ENCODE peak calls at places on chromosomes 7 and 10, in nine cellular contexts. N is tibial artery; Q is lung; F is brain microvascular endothelial cell; Z is CD4-positive, alpha-beta memory T cell; D is psoas muscle; E is endodermal cell; S is fibroblast of lung; H is GM23248. M is an unnamed sample.

GRCh38 chr7:84508569-84508968 is 314.0 kb upstream of the SEMA3A start:
- DNase-seq in N (no peak), Q (no peak), F (no peak), Z (no peak), D (no peak), E (no peak), S (no peak), H (no peak), M (no peak)

GRCh38 chr7:132488634-132489302 is 87.5 kb downstream of the PLXNA4 start:
- DNase-seq in N (no peak), Q (no peak), F (no peak), Z (no peak), D (no peak), E (no peak), S (peak; percentile 19), H (no peak), M (no peak)

GRCh38 chr10:75096749-75097148 is 14.7 kb upstream of the SAMD8 start:
- DNase-seq in N (no peak), Q (no peak), F (no peak), Z (no peak), D (no peak), E (no peak), S (no peak), H (no peak), M (no peak)

GRCh38 chr10:102644646-102645387 is 538 bp downstream of the TRIM8 start:
- DNase-seq in N (peak; percentile 93), Q (peak; percentile 81), F (peak; percentile 43), Z (peak; percentile 82), D (peak; percentile 95), E (peak; percentile 94), S (peak; percentile 70), H (peak; percentile 90), M (peak; percentile 75)

GRCh38 chr10:21495686-21496284 is 29.7 kb downstream of the SKIDA1 start:
- DNase-seq in N (peak; percentile 86), Q (peak; percentile 84), F (peak; percentile 72), Z (peak; percentile 92), D (peak; percentile 91), E (peak; percentile 97), S (peak; percentile 87), H (peak; percentile 84), M (peak; percentile 73)

GRCh38 chr7:70578131-70578530 is 553.8 kb upstream of the GALNT17 start:
- DNase-seq in N (no peak), Q (no peak), F (no peak), Z (no peak), D (no peak), E (no peak), S (no peak), H (no peak), M (no peak)

GRCh38 chr7:64625114-64626082 is 40.5 kb upstream of the ZNF107 start:
- DNase-seq in N (no peak), Q (no peak), F (no peak), Z (peak; percentile 33), D (no peak), E (no peak), S (no peak), H (peak; percentile 10), M (no peak)

GRCh38 chr10:79405221-79405994 is 40.0 kb downstream of the ZCCHC24 start:
- DNase-seq in N (peak; percentile 71), Q (no peak), F (no peak), Z (no peak), D (peak; percentile 63), E (peak; percentile 44), S (peak; percentile 87), H (no peak), M (no peak)

GRCh38 chr10:80186364-80187012 is 18.8 kb downstream of the ANXA11 start:
- DNase-seq in N (peak; percentile 53), Q (no peak), F (no peak), Z (no peak), D (peak; percentile 76), E (no peak), S (no peak), H (peak; percentile 57), M (no peak)

GRCh38 chr10:132636358-132636757 is 98.8 kb downstream of the INPP5A start:
- DNase-seq in N (peak; percentile 67), Q (no peak), F (no peak), Z (no peak), D (no peak), E (no peak), S (no peak), H (no peak), M (no peak)

GRCh38 chr10:132640326-132641125 is 102.9 kb downstream of the INPP5A start:
- DNase-seq in N (peak; percentile 56), Q (no peak), F (no peak), Z (no peak), D (peak; percentile 40), E (peak; percentile 34), S (no peak), H (no peak), M (no peak)

GRCh38 chr10:132639470-132639869 is 101.9 kb downstream of the INPP5A start:
- DNase-seq in N (no peak), Q (no peak), F (no peak), Z (no peak), D (no peak), E (no peak), S (no peak), H (no peak), M (no peak)

GRCh38 chr10:132637477-132638129 is 100.0 kb downstream of the INPP5A start:
- DNase-seq in N (no peak), Q (no peak), F (peak; percentile 47), Z (peak; percentile 55), D (peak; percentile 21), E (peak; percentile 80), S (peak; percentile 78), H (peak; percentile 76), M (no peak)

GRCh38 chr10:132638130-132638515 is 100.5 kb downstream of the INPP5A start:
- DNase-seq in N (no peak), Q (no peak), F (no peak), Z (no peak), D (peak; percentile 13), E (no peak), S (no peak), H (no peak), M (no peak)
- H3K27ac ChIP-seq in N (no peak overlapping the region), Q (no peak overlapping the region), F (no peak overlapping the region), Z (no peak overlapping the region), D (no peak overlapping the region), E (no peak overlapping the region), S (no peak overlapping the region), H (no peak overlapping the region), M (no peak overlapping the region)

GRCh38 chr7:117882594-117882993 is 9.4 kb upstream of the CTTNBP2 start:
- DNase-seq in N (no peak), Q (no peak), F (no peak), Z (no peak), D (no peak), E (no peak), S (no peak), H (no peak), M (no peak)
- H3K4me3 ChIP-seq in N (no peak overlapping the region), Q (no peak overlapping the region), F (no peak overlapping the region), Z (no peak overlapping the region), D (no peak overlapping the region), E (no peak overlapping the region), S (no peak overlapping the region), H (no peak overlapping the region), M (no peak overlapping the region)

GRCh38 chr7:128407751-128408708 is 1.8 kb downstream of the IMPDH1 start:
- DNase-seq in N (no peak), Q (no peak), F (no peak), Z (no peak), D (no peak), E (no peak), S (no peak), H (no peak), M (no peak)

GRCh38 chr7:128405345-128406146 is 4.2 kb downstream of the IMPDH1 start:
- DNase-seq in N (no peak), Q (peak; percentile 35), F (no peak), Z (peak; percentile 63), D (peak; percentile 71), E (peak; percentile 80), S (peak; percentile 18), H (peak; percentile 75), M (peak; percentile 49)

GRCh38 chr7:128404826-128405344 is 4.9 kb downstream of the IMPDH1 start:
- DNase-seq in N (no peak), Q (no peak), F (no peak), Z (no peak), D (no peak), E (no peak), S (peak; percentile 11), H (peak; percentile 64), M (no peak)

GRCh38 chr7:128406986-128407589 is 2.7 kb downstream of the IMPDH1 start:
- DNase-seq in N (no peak), Q (no peak), F (no peak), Z (no peak), D (no peak), E (no peak), S (no peak), H (no peak), M (no peak)

DNA sequence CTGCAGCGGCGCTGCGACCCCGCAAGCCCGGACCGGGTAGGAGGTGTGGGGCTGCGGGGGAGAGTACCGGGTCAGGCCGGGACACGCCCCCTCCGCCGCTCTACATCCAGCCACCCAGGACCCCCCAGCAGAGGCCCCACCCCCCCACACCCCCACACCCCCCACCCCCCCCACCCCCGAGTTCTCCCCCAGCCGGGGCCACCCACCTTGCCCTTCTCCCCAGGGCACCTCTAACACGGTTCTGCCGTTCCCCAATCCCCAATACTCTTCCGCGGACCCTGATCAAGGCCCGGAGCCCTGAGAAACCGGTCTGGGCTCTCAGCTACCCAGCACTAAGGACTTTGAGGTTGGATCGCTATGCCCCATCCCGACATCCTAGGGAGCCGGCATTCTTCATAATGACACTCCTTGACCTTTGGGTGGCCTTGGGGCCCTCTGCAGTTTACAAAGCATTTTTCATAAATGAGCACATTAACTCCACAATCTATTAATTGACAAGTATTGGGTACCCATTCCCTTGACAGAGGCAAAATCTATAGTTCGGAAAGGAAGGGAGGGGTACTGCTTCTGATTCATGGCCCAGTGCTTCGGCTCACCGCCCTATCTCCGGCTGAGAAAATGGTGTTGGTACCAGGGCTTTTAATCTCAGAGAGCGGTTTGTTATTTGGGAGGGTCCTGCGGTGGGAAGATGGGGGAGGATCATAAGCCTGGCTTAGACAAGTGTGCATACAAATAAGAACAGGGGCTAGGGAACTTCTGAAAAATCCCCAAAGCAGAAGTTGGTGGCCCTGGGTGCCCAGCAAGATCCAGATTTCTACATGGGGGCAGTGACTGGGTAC is 3.4 kb downstream of the IMPDH1 start:
- DNase-seq in N (no peak), Q (no peak), F (no peak), Z (no peak), D (no peak), E (peak; percentile 64), S (no peak), H (no peak), M (no peak)
- H3K27ac ChIP-seq in N (peak overlapping the region; percentile 94), Q (no peak overlapping the region), F (no peak overlapping the region), Z (no peak overlapping the region), D (no peak overlapping the region), E (no peak overlapping the region), S (no peak overlapping the region), H (no peak overlapping the region), M (peak overlapping the region; percentile 42)

DNA sequence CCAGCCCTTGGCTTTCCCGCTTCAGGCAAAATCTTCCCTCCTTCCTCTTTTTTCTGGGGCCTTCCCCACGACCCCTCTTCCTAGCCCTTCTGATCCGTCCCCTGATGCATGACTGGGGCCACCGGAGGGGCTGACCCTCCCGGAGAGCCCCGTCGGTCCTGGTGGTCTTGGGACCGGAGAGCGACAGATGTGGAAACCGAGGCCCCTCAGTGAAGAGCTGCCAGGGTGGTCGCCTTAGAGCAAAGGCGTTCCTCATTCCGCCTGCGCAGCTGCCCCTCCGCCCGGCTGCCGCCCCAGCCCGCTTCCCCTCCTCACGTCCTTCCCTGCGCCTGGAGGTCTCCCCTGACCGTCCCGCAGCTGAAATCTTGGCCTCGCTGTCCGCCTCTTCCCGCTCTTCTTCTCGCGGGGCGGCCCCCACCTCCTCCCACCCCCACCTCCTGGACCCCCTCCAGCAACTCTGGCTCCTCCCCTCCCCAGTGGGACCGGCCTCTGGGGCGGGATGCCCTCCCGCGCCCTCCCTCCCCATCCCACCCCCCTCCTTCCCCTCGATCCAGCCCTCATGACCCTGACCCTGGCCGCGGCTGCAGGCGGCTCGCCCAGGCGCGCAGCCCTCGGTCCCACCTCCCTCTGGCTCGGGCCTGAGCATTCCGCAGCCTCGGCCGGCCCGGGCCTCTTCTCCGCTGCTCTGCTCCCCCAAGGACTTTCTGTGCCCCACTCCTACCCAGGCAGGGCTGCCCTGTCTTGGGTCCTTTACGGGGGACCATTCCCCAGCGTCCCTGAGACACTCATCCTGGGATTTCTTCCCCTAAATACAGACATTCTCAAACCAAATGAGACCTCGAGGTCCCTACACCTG is at the start of gene RARRES2:
- DNase-seq in N (no peak), Q (peak; percentile 49), F (no peak), Z (no peak), D (peak; percentile 62), E (peak; percentile 84), S (peak; percentile 74), H (no peak), M (no peak)
- H3K4me3 ChIP-seq in N (peak within 1 kb of the TSS; percentile 63), Q (peak within 1 kb of the TSS; percentile 43), F (no peak within 1 kb of the TSS), Z (no peak within 1 kb of the TSS), D (peak within 1 kb of the TSS; percentile 59), E (peak within 1 kb of the TSS; percentile 76), S (no peak within 1 kb of the TSS), H (no peak within 1 kb of the TSS), M (no peak within 1 kb of the TSS)